ENCODE peak calls at places on chromosomes 5 and 9, in six cellular contexts. One of them, this sample, is unnamed.

GRCh38 chr5:168992687-168993086 is 308.3 kb downstream of the SLIT3 start:
- DNase-seq in naive thymus-derived CD8-positive, alpha-beta T cell: no peak
- DNase-seq in HS-27A: no peak
- DNase-seq in small intestine: no peak
- DNase-seq in transverse colon: no peak
- DNase-seq in activated CD8-positive, alpha-beta memory T cell treated with anti-CD3 and anti-CD28 coated beads, Interleukin-2, amount 50 U/mL, for 4 hours: no peak
- DNase-seq in this sample: no peak

GRCh38 chr9:122951056-122951455 is 10.2 kb downstream of the RABGAP1 start:
- DNase-seq in small intestine: no peak
- DNase-seq in transverse colon: no peak
- DNase-seq in HS-27A: no peak
- DNase-seq in naive thymus-derived CD8-positive, alpha-beta T cell: no peak
- DNase-seq in activated CD8-positive, alpha-beta memory T cell treated with anti-CD3 and anti-CD28 coated beads, Interleukin-2, amount 50 U/mL, for 4 hours: no peak
- DNase-seq in this sample: no peak

GRCh38 chr9:126390923-126391322 is 64.3 kb downstream of the MVB12B start:
- DNase-seq in transverse colon: no peak
- DNase-seq in activated CD8-positive, alpha-beta memory T cell treated with anti-CD3 and anti-CD28 coated beads, Interleukin-2, amount 50 U/mL, for 4 hours: no peak
- DNase-seq in HS-27A: no peak
- DNase-seq in naive thymus-derived CD8-positive, alpha-beta T cell: no peak
- DNase-seq in small intestine: no peak
- DNase-seq in this sample: no peak

GRCh38 chr9:132985489-132985888 is 7.0 kb downstream of the GFI1B start:
- DNase-seq in transverse colon: no peak
- DNase-seq in activated CD8-positive, alpha-beta memory T cell treated with anti-CD3 and anti-CD28 coated beads, Interleukin-2, amount 50 U/mL, for 4 hours: no peak
- DNase-seq in small intestine: no peak
- DNase-seq in HS-27A: no peak
- DNase-seq in naive thymus-derived CD8-positive, alpha-beta T cell: no peak
- DNase-seq in this sample: no peak

GRCh38 chr5:43210570-43210969 is 18.5 kb downstream of the NIM1K start:
- DNase-seq in activated CD8-positive, alpha-beta memory T cell treated with anti-CD3 and anti-CD28 coated beads, Interleukin-2, amount 50 U/mL, for 4 hours: no peak
- DNase-seq in naive thymus-derived CD8-positive, alpha-beta T cell: no peak
- DNase-seq in transverse colon: no peak
- DNase-seq in HS-27A: no peak
- DNase-seq in small intestine: no peak
- DNase-seq in this sample: no peak

GRCh38 chr5:101288633-101289032 is 385.6 kb upstream of the ST8SIA4 start:
- DNase-seq in activated CD8-positive, alpha-beta memory T cell treated with anti-CD3 and anti-CD28 coated beads, Interleukin-2, amount 50 U/mL, for 4 hours: no peak
- DNase-seq in small intestine: no peak
- DNase-seq in naive thymus-derived CD8-positive, alpha-beta T cell: no peak
- DNase-seq in HS-27A: no peak
- DNase-seq in transverse colon: no peak
- DNase-seq in this sample: no peak

GRCh38 chr5:101915559-101915958 is 380.5 kb downstream of the SLCO4C1 start:
- DNase-seq in small intestine: no peak
- DNase-seq in naive thymus-derived CD8-positive, alpha-beta T cell: no peak
- DNase-seq in HS-27A: no peak
- DNase-seq in transverse colon: no peak
- DNase-seq in activated CD8-positive, alpha-beta memory T cell treated with anti-CD3 and anti-CD28 coated beads, Interleukin-2, amount 50 U/mL, for 4 hours: no peak
- DNase-seq in this sample: peak

GRCh38 chr9:110575169-110575568 is 4.4 kb downstream of the SVEP1 start:
- DNase-seq in HS-27A: no peak
- DNase-seq in naive thymus-derived CD8-positive, alpha-beta T cell: no peak
- DNase-seq in small intestine: no peak
- DNase-seq in activated CD8-positive, alpha-beta memory T cell treated with anti-CD3 and anti-CD28 coated beads, Interleukin-2, amount 50 U/mL, for 4 hours: no peak
- DNase-seq in transverse colon: no peak
- DNase-seq in this sample: no peak

GRCh38 chr9:757246-757881 is 84.1 kb upstream of the DMRT1 start:
- DNase-seq in HS-27A: no peak
- DNase-seq in activated CD8-positive, alpha-beta memory T cell treated with anti-CD3 and anti-CD28 coated beads, Interleukin-2, amount 50 U/mL, for 4 hours: no peak
- DNase-seq in naive thymus-derived CD8-positive, alpha-beta T cell: no peak
- DNase-seq in transverse colon: peak
- DNase-seq in small intestine: peak
- DNase-seq in this sample: no peak

GRCh38 chr5:35058395-35058794 is 10.6 kb upstream of the AGXT2 start:
- DNase-seq in transverse colon: no peak
- DNase-seq in naive thymus-derived CD8-positive, alpha-beta T cell: no peak
- DNase-seq in HS-27A: no peak
- DNase-seq in activated CD8-positive, alpha-beta memory T cell treated with anti-CD3 and anti-CD28 coated beads, Interleukin-2, amount 50 U/mL, for 4 hours: no peak
- DNase-seq in small intestine: no peak
- DNase-seq in this sample: no peak

GRCh38 chr9:96858018-96858573 is 3.8 kb upstream of the ZNF782 start:
- DNase-seq in transverse colon: no peak
- DNase-seq in activated CD8-positive, alpha-beta memory T cell treated with anti-CD3 and anti-CD28 coated beads, Interleukin-2, amount 50 U/mL, for 4 hours: no peak
- DNase-seq in HS-27A: no peak
- DNase-seq in naive thymus-derived CD8-positive, alpha-beta T cell: no peak
- DNase-seq in small intestine: no peak
- DNase-seq in this sample: no peak

GRCh38 chr5:97979740-97980139 is 793.7 kb upstream of the RGMB start:
- DNase-seq in naive thymus-derived CD8-positive, alpha-beta T cell: no peak
- DNase-seq in HS-27A: no peak
- DNase-seq in small intestine: no peak
- DNase-seq in transverse colon: no peak
- DNase-seq in activated CD8-positive, alpha-beta memory T cell treated with anti-CD3 and anti-CD28 coated beads, Interleukin-2, amount 50 U/mL, for 4 hours: no peak
- DNase-seq in this sample: no peak

GRCh38 chr9:121960665-121961064 is 132.4 kb downstream of the TTLL11 start:
- DNase-seq in naive thymus-derived CD8-positive, alpha-beta T cell: no peak
- DNase-seq in transverse colon: no peak
- DNase-seq in small intestine: no peak
- DNase-seq in HS-27A: no peak
- DNase-seq in activated CD8-positive, alpha-beta memory T cell treated with anti-CD3 and anti-CD28 coated beads, Interleukin-2, amount 50 U/mL, for 4 hours: no peak
- DNase-seq in this sample: no peak

GRCh38 chr5:32754251-32754650 is 43.1 kb downstream of the NPR3 start:
- DNase-seq in HS-27A: no peak
- DNase-seq in transverse colon: no peak
- DNase-seq in activated CD8-positive, alpha-beta memory T cell treated with anti-CD3 and anti-CD28 coated beads, Interleukin-2, amount 50 U/mL, for 4 hours: no peak
- DNase-seq in naive thymus-derived CD8-positive, alpha-beta T cell: no peak
- DNase-seq in small intestine: no peak
- DNase-seq in this sample: no peak

GRCh38 chr5:9421823-9422354 is 124.0 kb downstream of the SEMA5A start:
- DNase-seq in small intestine: no peak
- DNase-seq in HS-27A: no peak
- DNase-seq in transverse colon: no peak
- DNase-seq in activated CD8-positive, alpha-beta memory T cell treated with anti-CD3 and anti-CD28 coated beads, Interleukin-2, amount 50 U/mL, for 4 hours: no peak
- DNase-seq in naive thymus-derived CD8-positive, alpha-beta T cell: no peak
- DNase-seq in this sample: no peak

GRCh38 chr9:131809941-131810344 is 70.1 kb upstream of the RAPGEF1 start:
- DNase-seq in naive thymus-derived CD8-positive, alpha-beta T cell: no peak
- DNase-seq in small intestine: no peak
- DNase-seq in HS-27A: no peak
- DNase-seq in activated CD8-positive, alpha-beta memory T cell treated with anti-CD3 and anti-CD28 coated beads, Interleukin-2, amount 50 U/mL, for 4 hours: no peak
- DNase-seq in transverse colon: no peak
- DNase-seq in this sample: no peak

GRCh38 chr9:138102246-138103051 is 224.9 kb downstream of the CACNA1B start:
- DNase-seq in activated CD8-positive, alpha-beta memory T cell treated with anti-CD3 and anti-CD28 coated beads, Interleukin-2, amount 50 U/mL, for 4 hours: no peak
- DNase-seq in HS-27A: no peak
- DNase-seq in transverse colon: no peak
- DNase-seq in small intestine: no peak
- DNase-seq in naive thymus-derived CD8-positive, alpha-beta T cell: no peak
- DNase-seq in this sample: no peak

GRCh38 chr5:139600336-139600949 is 39.3 kb downstream of the UBE2D2 start:
- DNase-seq in small intestine: no peak
- DNase-seq in HS-27A: no peak
- DNase-seq in transverse colon: no peak
- DNase-seq in naive thymus-derived CD8-positive, alpha-beta T cell: no peak
- DNase-seq in activated CD8-positive, alpha-beta memory T cell treated with anti-CD3 and anti-CD28 coated beads, Interleukin-2, amount 50 U/mL, for 4 hours: no peak
- DNase-seq in this sample: no peak

GRCh38 chr9:137029058-137029922 is 1.3 kb upstream of the ABCA2 start:
- DNase-seq in transverse colon: peak
- DNase-seq in naive thymus-derived CD8-positive, alpha-beta T cell: peak
- DNase-seq in HS-27A: no peak
- DNase-seq in small intestine: peak
- DNase-seq in activated CD8-positive, alpha-beta memory T cell treated with anti-CD3 and anti-CD28 coated beads, Interleukin-2, amount 50 U/mL, for 4 hours: peak
- DNase-seq in this sample: peak

GRCh38 chr9:2039294-2040180 is 24.4 kb downstream of the SMARCA2 start:
- DNase-seq in activated CD8-positive, alpha-beta memory T cell treated with anti-CD3 and anti-CD28 coated beads, Interleukin-2, amount 50 U/mL, for 4 hours: no peak
- DNase-seq in HS-27A: no peak
- DNase-seq in transverse colon: no peak
- DNase-seq in small intestine: no peak
- DNase-seq in naive thymus-derived CD8-positive, alpha-beta T cell: no peak
- DNase-seq in this sample: no peak

GRCh38 chr5:76337949-76338589 is 65.0 kb upstream of the IQGAP2 start:
- DNase-seq in naive thymus-derived CD8-positive, alpha-beta T cell: peak
- DNase-seq in small intestine: peak
- DNase-seq in activated CD8-positive, alpha-beta memory T cell treated with anti-CD3 and anti-CD28 coated beads, Interleukin-2, amount 50 U/mL, for 4 hours: peak
- DNase-seq in HS-27A: no peak
- DNase-seq in transverse colon: peak
- DNase-seq in this sample: peak

GRCh38 chr5:138282918-138283742 is 8.7 kb upstream of the GFRA3 start:
- DNase-seq in activated CD8-positive, alpha-beta memory T cell treated with anti-CD3 and anti-CD28 coated beads, Interleukin-2, amount 50 U/mL, for 4 hours: no peak
- DNase-seq in naive thymus-derived CD8-positive, alpha-beta T cell: no peak
- DNase-seq in small intestine: peak
- DNase-seq in HS-27A: no peak
- DNase-seq in transverse colon: peak
- DNase-seq in this sample: no peak

GRCh38 chr9:18922161-18922910 is 110.7 kb downstream of the SAXO1 start:
- DNase-seq in transverse colon: no peak
- DNase-seq in small intestine: no peak
- DNase-seq in HS-27A: no peak
- DNase-seq in naive thymus-derived CD8-positive, alpha-beta T cell: no peak
- DNase-seq in activated CD8-positive, alpha-beta memory T cell treated with anti-CD3 and anti-CD28 coated beads, Interleukin-2, amount 50 U/mL, for 4 hours: no peak
- DNase-seq in this sample: no peak

GRCh38 chr5:39076757-39077475 is 2.7 kb upstream of the RICTOR start:
- DNase-seq in activated CD8-positive, alpha-beta memory T cell treated with anti-CD3 and anti-CD28 coated beads, Interleukin-2, amount 50 U/mL, for 4 hours: no peak
- DNase-seq in transverse colon: no peak
- DNase-seq in small intestine: peak
- DNase-seq in HS-27A: peak
- DNase-seq in naive thymus-derived CD8-positive, alpha-beta T cell: no peak
- DNase-seq in this sample: no peak

GRCh38 chr5:82272957-82273356 is 5.2 kb downstream of the RPS23 start:
- DNase-seq in transverse colon: no peak
- DNase-seq in naive thymus-derived CD8-positive, alpha-beta T cell: no peak
- DNase-seq in small intestine: no peak
- DNase-seq in activated CD8-positive, alpha-beta memory T cell treated with anti-CD3 and anti-CD28 coated beads, Interleukin-2, amount 50 U/mL, for 4 hours: no peak
- DNase-seq in HS-27A: no peak
- DNase-seq in this sample: no peak

GRCh38 chr5:114210662-114211061 is 151.2 kb upstream of the KCNN2 start:
- DNase-seq in small intestine: no peak
- DNase-seq in transverse colon: no peak
- DNase-seq in naive thymus-derived CD8-positive, alpha-beta T cell: no peak
- DNase-seq in HS-27A: no peak
- DNase-seq in activated CD8-positive, alpha-beta memory T cell treated with anti-CD3 and anti-CD28 coated beads, Interleukin-2, amount 50 U/mL, for 4 hours: no peak
- DNase-seq in this sample: no peak

GRCh38 chr5:138664276-138664943 is 88.8 kb upstream of the CTNNA1 start:
- DNase-seq in naive thymus-derived CD8-positive, alpha-beta T cell: no peak
- DNase-seq in activated CD8-positive, alpha-beta memory T cell treated with anti-CD3 and anti-CD28 coated beads, Interleukin-2, amount 50 U/mL, for 4 hours: no peak
- DNase-seq in transverse colon: no peak
- DNase-seq in HS-27A: no peak
- DNase-seq in small intestine: no peak
- DNase-seq in this sample: no peak

GRCh38 chr5:7576023-7576715 is 180.2 kb downstream of the ADCY2 start:
- DNase-seq in small intestine: no peak
- DNase-seq in naive thymus-derived CD8-positive, alpha-beta T cell: no peak
- DNase-seq in activated CD8-positive, alpha-beta memory T cell treated with anti-CD3 and anti-CD28 coated beads, Interleukin-2, amount 50 U/mL, for 4 hours: no peak
- DNase-seq in transverse colon: peak
- DNase-seq in HS-27A: no peak
- DNase-seq in this sample: no peak

GRCh38 chr9:136941231-136942111 is 3.1 kb downstream of the FBXW5 start:
- DNase-seq in small intestine: no peak
- DNase-seq in naive thymus-derived CD8-positive, alpha-beta T cell: no peak
- DNase-seq in HS-27A: no peak
- DNase-seq in activated CD8-positive, alpha-beta memory T cell treated with anti-CD3 and anti-CD28 coated beads, Interleukin-2, amount 50 U/mL, for 4 hours: no peak
- DNase-seq in transverse colon: no peak
- DNase-seq in this sample: no peak

This sample was measured in T1000.